ENCODE peak calls at places on chromosomes 3 and 15, in five cellular contexts. One of them, this sample, is unnamed.

GRCh38 chr3:190319660-190320059 is 2.6 kb downstream of the CLDN1 start:
- DNase-seq in right atrium auricular region: no peak
- DNase-seq in AG10803: no peak
- DNase-seq in cardiac fibroblast: no peak
- DNase-seq in ovary: no peak
- DNase-seq in this sample: no peak

GRCh38 chr15:79973445-79974180 is 2.6 kb upstream of the BCL2A1 start:
- DNase-seq in right atrium auricular region: peak
- DNase-seq in AG10803: no peak
- DNase-seq in cardiac fibroblast: no peak
- DNase-seq in ovary: no peak
- DNase-seq in this sample: no peak

GRCh38 chr15:56950979-56951378 is 32.5 kb downstream of the TCF12 start:
- DNase-seq in right atrium auricular region: no peak
- DNase-seq in AG10803: no peak
- DNase-seq in cardiac fibroblast: no peak
- DNase-seq in ovary: no peak
- DNase-seq in this sample: no peak

GRCh38 chr3:10281951-10282350 is 10.8 kb downstream of the GHRL start:
- DNase-seq in right atrium auricular region: no peak
- DNase-seq in AG10803: peak
- DNase-seq in cardiac fibroblast: peak
- DNase-seq in ovary: no peak
- DNase-seq in this sample: peak

GRCh38 chr15:93438310-93438709 is 349.3 kb upstream of the RGMA start:
- DNase-seq in right atrium auricular region: no peak
- DNase-seq in AG10803: no peak
- DNase-seq in cardiac fibroblast: no peak
- DNase-seq in ovary: no peak
- DNase-seq in this sample: no peak

GRCh38 chr3:183514048-183514447 is 41.5 kb downstream of the KLHL6 start:
- DNase-seq in right atrium auricular region: no peak
- DNase-seq in AG10803: no peak
- DNase-seq in cardiac fibroblast: no peak
- DNase-seq in ovary: no peak
- DNase-seq in this sample: no peak

GRCh38 chr3:39254806-39255449 is 24.9 kb downstream of the CX3CR1 start:
- DNase-seq in right atrium auricular region: no peak
- DNase-seq in AG10803: peak
- DNase-seq in cardiac fibroblast: peak
- DNase-seq in ovary: no peak
- DNase-seq in this sample: peak

GRCh38 chr3:24222165-24222805 is 272.4 kb downstream of the THRB start:
- DNase-seq in right atrium auricular region: no peak
- DNase-seq in AG10803: peak
- DNase-seq in cardiac fibroblast: peak
- DNase-seq in ovary: no peak
- DNase-seq in this sample: no peak

GRCh38 chr3:122991236-122991985 is 36.2 kb downstream of the SEMA5B start:
- DNase-seq in right atrium auricular region: no peak
- DNase-seq in AG10803: no peak
- DNase-seq in cardiac fibroblast: no peak
- DNase-seq in ovary: no peak
- DNase-seq in this sample: no peak

GRCh38 chr15:55709458-55709857 is 33.5 kb downstream of the PRTG start:
- DNase-seq in right atrium auricular region: no peak
- DNase-seq in AG10803: no peak
- DNase-seq in cardiac fibroblast: no peak
- DNase-seq in ovary: no peak
- DNase-seq in this sample: no peak

GRCh38 chr15:29070471-29071192 is 184.9 kb downstream of the APBA2 start:
- DNase-seq in right atrium auricular region: no peak
- DNase-seq in AG10803: no peak
- DNase-seq in cardiac fibroblast: peak
- DNase-seq in ovary: no peak
- DNase-seq in this sample: no peak

GRCh38 chr15:90481023-90481422 is 48.7 kb upstream of the CRTC3 start:
- DNase-seq in right atrium auricular region: no peak
- DNase-seq in AG10803: peak
- DNase-seq in cardiac fibroblast: no peak
- DNase-seq in ovary: no peak
- DNase-seq in this sample: peak

GRCh38 chr3:71132995-71133730 is 450.4 kb downstream of the FOXP1 start:
- DNase-seq in right atrium auricular region: no peak
- DNase-seq in AG10803: no peak
- DNase-seq in cardiac fibroblast: no peak
- DNase-seq in ovary: no peak
- DNase-seq in this sample: no peak

GRCh38 chr3:48214225-48214624 is 9.1 kb upstream of the CAMP start:
- DNase-seq in right atrium auricular region: no peak
- DNase-seq in AG10803: no peak
- DNase-seq in cardiac fibroblast: no peak
- DNase-seq in ovary: no peak
- DNase-seq in this sample: no peak

GRCh38 chr3:112093180-112093522 is 7.0 kb downstream of the C3orf52 start:
- DNase-seq in right atrium auricular region: no peak
- DNase-seq in AG10803: no peak
- DNase-seq in cardiac fibroblast: peak
- DNase-seq in ovary: no peak
- DNase-seq in this sample: no peak

GRCh38 chr3:172209333-172210321 is 170.2 kb downstream of the FNDC3B start:
- DNase-seq in right atrium auricular region: no peak
- DNase-seq in AG10803: no peak
- DNase-seq in cardiac fibroblast: no peak
- DNase-seq in ovary: peak
- DNase-seq in this sample: no peak

GRCh38 chr3:167209011-167209410 is 171.1 kb downstream of the ZBBX start:
- DNase-seq in right atrium auricular region: no peak
- DNase-seq in AG10803: no peak
- DNase-seq in cardiac fibroblast: no peak
- DNase-seq in ovary: no peak
- DNase-seq in this sample: no peak

GRCh38 chr3:81105761-81106160 is 655.7 kb downstream of the GBE1 start:
- DNase-seq in right atrium auricular region: no peak
- DNase-seq in AG10803: no peak
- DNase-seq in cardiac fibroblast: peak
- DNase-seq in ovary: no peak
- DNase-seq in this sample: peak

GRCh38 chr15:52163321-52164190 is 27.6 kb downstream of the GNB5 start:
- DNase-seq in right atrium auricular region: peak
- DNase-seq in AG10803: no peak
- DNase-seq in cardiac fibroblast: no peak
- DNase-seq in ovary: no peak
- DNase-seq in this sample: no peak

GRCh38 chr3:184377374-184377773 is 633 bp downstream of the THPO start:
- DNase-seq in right atrium auricular region: no peak
- DNase-seq in AG10803: no peak
- DNase-seq in cardiac fibroblast: no peak
- DNase-seq in ovary: no peak
- DNase-seq in this sample: no peak

GRCh38 chr3:181521831-181522230 is 189.9 kb upstream of the SOX2 start:
- DNase-seq in right atrium auricular region: no peak
- DNase-seq in AG10803: no peak
- DNase-seq in cardiac fibroblast: no peak
- DNase-seq in ovary: no peak
- DNase-seq in this sample: no peak

GRCh38 chr3:8712045-8712870 is 21.3 kb upstream of the CAV3 start:
- DNase-seq in right atrium auricular region: no peak
- DNase-seq in AG10803: peak
- DNase-seq in cardiac fibroblast: peak
- DNase-seq in ovary: no peak
- DNase-seq in this sample: peak

GRCh38 chr3:29186982-29187718 is 93.7 kb upstream of the RBMS3 start:
- DNase-seq in right atrium auricular region: no peak
- DNase-seq in AG10803: peak
- DNase-seq in cardiac fibroblast: peak
- DNase-seq in ovary: no peak
- DNase-seq in this sample: peak

DNA sequence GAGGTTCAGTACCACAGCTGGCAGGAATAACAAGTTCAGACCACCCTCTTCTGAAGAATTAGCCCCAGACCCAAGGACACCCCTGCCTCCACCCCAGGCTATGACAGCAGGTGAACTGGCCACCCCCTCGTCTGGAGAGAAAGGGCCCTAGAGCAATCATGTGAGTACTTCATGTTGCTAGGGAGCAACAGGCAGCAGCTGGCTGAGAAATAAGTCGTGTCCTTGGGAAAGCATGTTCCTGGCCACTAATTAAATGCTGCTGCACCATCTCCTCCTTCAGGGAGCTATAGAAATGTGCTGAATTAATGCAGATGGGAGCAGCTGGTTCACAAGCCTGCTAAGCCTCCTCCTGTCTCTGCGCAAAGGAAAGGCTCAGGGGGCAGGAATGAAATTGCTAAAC is 31.5 kb downstream of the MRPS11 start:
- DNase-seq in right atrium auricular region: no peak
- DNase-seq in AG10803: no peak
- DNase-seq in cardiac fibroblast: no peak
- DNase-seq in ovary: no peak
- DNase-seq in this sample: no peak
- H3K4me3 ChIP-seq in right atrium auricular region: no peak
- H3K4me3 ChIP-seq in AG10803: no peak
- H3K4me3 ChIP-seq in cardiac fibroblast: no peak
- H3K4me3 ChIP-seq in ovary: no peak
- H3K4me3 ChIP-seq in this sample: no peak

GRCh38 chr15:40100133-40100946 is 8.3 kb downstream of the BMF start:
- DNase-seq in right atrium auricular region: no peak
- DNase-seq in AG10803: no peak
- DNase-seq in cardiac fibroblast: no peak
- DNase-seq in ovary: no peak
- DNase-seq in this sample: no peak

GRCh38 chr15:40097096-40097967 is 11.3 kb downstream of the BMF start:
- DNase-seq in right atrium auricular region: no peak
- DNase-seq in AG10803: no peak
- DNase-seq in cardiac fibroblast: no peak
- DNase-seq in ovary: no peak
- DNase-seq in this sample: no peak

GRCh38 chr15:40096094-40096876 is 12.4 kb downstream of the BMF start:
- DNase-seq in right atrium auricular region: no peak
- DNase-seq in AG10803: no peak
- DNase-seq in cardiac fibroblast: no peak
- DNase-seq in ovary: no peak
- DNase-seq in this sample: no peak

GRCh38 chr15:40097968-40098476 is 10.7 kb downstream of the BMF start:
- DNase-seq in right atrium auricular region: no peak
- DNase-seq in AG10803: peak
- DNase-seq in cardiac fibroblast: peak
- DNase-seq in ovary: no peak
- DNase-seq in this sample: no peak

DNA sequence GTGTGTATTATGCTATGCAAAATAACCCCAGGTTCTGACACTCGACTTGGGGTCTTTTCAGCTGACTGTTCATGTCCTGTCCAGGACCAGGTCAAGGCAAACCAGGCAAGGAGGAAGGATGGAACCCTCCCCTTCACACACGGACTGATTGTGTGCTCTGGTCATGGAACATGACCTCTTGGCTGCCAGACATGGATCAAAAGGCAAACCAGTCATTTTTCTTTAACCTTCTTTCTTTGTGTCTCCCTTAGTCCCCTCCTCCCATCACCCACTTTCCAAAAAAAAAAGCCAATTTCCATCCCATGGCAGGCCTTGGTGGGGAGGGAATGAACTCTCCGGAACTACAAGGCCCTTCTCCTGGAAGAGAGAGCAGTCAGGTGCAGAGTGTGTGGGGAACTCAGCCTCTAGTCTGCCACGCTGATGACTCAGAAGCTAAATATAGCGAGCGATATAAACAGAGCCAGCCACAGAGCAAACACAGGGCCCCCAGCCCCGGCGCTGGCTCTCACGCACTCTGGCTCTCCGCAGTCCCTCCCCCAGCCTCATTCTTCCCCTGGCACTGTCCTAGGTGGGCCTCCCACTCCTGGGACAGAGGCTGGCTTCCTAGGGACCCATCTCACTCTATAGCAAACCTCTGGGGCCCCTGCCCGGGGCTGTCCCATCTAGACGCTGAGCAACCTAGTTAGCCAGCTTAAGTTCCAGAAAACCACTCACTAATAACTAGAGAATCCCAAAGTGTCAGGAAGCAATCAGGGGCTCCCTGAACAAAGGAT is 10.0 kb downstream of the BMF start:
- DNase-seq in right atrium auricular region: peak
- DNase-seq in AG10803: peak
- DNase-seq in cardiac fibroblast: peak
- DNase-seq in ovary: peak
- DNase-seq in this sample: peak
- TF ChIP-seq CTCF in right atrium auricular region: no peak
- TF ChIP-seq CTCF in AG10803: no peak
- TF ChIP-seq CTCF in cardiac fibroblast: no peak
- TF ChIP-seq CTCF in ovary: no peak
- TF ChIP-seq CTCF in this sample: no peak

DNA sequence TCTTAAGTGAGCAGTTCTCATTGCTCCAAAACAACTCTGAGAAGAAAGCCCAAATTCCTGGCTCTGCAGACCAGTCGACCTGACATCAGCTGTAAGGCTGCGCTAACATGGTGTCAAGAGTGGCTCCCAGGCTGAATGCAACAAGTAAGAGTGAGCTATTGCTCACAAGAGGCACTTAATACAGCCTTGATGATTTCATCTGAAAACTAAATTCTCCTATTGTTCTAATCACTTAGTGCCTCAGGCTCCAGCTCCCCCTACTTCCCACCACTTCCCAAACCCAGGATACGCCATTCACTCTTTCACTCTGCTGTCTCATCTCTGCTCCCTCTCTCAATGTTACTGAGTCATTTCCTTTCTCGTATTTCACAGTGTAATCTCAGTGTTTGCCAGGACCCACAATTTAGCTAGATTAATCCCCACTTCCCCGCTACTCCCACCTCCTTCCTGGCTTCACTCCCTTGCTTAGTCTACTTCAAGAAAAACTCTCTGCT is 81.7 kb downstream of the WWTR1 start:
- DNase-seq in right atrium auricular region: no peak
- DNase-seq in AG10803: peak
- DNase-seq in cardiac fibroblast: peak
- DNase-seq in ovary: peak
- DNase-seq in this sample: peak
- H3K4me3 ChIP-seq in right atrium auricular region: no peak
- H3K4me3 ChIP-seq in AG10803: peak
- H3K4me3 ChIP-seq in cardiac fibroblast: peak
- H3K4me3 ChIP-seq in ovary: no peak
- H3K4me3 ChIP-seq in this sample: peak

DNA sequence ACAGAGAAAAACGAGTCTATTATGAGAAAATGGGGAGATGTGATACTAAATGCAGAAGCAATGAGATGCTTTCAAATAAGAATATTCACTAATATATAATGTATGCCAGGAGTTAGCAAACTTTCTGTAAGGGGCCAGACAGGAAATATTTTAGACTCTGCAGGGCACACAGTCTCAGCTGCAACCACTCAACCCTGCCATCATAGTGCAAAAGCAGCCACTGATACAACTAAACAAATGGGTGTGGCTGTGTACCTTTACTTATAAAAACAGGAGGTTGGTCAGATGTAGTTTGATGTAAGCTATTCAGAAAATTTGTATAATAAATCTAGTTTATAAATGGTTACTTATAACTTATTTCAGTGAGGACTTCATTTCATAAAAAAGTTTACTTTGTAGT is 78.1 kb downstream of the FBXL22 start:
- DNase-seq in right atrium auricular region: no peak
- DNase-seq in AG10803: no peak
- DNase-seq in cardiac fibroblast: no peak
- DNase-seq in ovary: no peak
- DNase-seq in this sample: no peak
- TF ChIP-seq CTCF in right atrium auricular region: no peak
- TF ChIP-seq CTCF in AG10803: no peak
- TF ChIP-seq CTCF in cardiac fibroblast: no peak
- TF ChIP-seq CTCF in ovary: no peak
- TF ChIP-seq CTCF in this sample: no peak